ENCODE peak calls at places on chromosomes 4 and X, in eight cellular contexts. T, P, M, V, W, E, R and G are unnamed samples.

GRCh38 chrX:103656623-103657022 is 27.8 kb downstream of the TCEAL1 start:
- DNase-seq in P (no peak), R (peak), T (no peak), W (no peak), M (no peak), E (no peak), V (no peak), G (no peak)

GRCh38 chrX:30312858-30313257 is 3.7 kb upstream of the NR0B1 start:
- DNase-seq in P (no peak), E (no peak), V (no peak), R (peak), T (no peak), W (no peak), M (no peak), G (no peak)

GRCh38 chrX:132218100-132218807 is 993 bp downstream of the RAP2C start:
- DNase-seq in T (peak), W (peak), P (peak), M (peak), V (peak), E (peak), R (peak), G (no peak)

GRCh38 chr4:190017357-190018200 is 9.5 kb downstream of the FRG2 start:
- DNase-seq in V (no peak), P (no peak), M (no peak), T (no peak), W (peak), E (no peak), R (no peak), G (no peak)

GRCh38 chr4:146342600-146343192 is 128.4 kb downstream of the REELD1 start:
- DNase-seq in V (no peak), W (peak), E (peak), M (no peak), T (no peak), P (peak), R (peak), G (no peak)

GRCh38 chrX:650801-651200 is 20.2 kb downstream of the SHOX start:
- DNase-seq in R (no peak), M (no peak), P (no peak), E (no peak), V (no peak), T (no peak), W (no peak), G (no peak)

GRCh38 chrX:101230636-101231035 is 11.1 kb downstream of the DRP2 start:
- DNase-seq in R (peak), T (no peak), E (no peak), V (no peak), W (no peak), P (no peak), M (no peak), G (no peak)

GRCh38 chrX:153829549-153829798 is 870 bp downstream of the PDZD4 start:
- DNase-seq in T (no peak), M (no peak), V (no peak), P (no peak), E (no peak), R (no peak), W (peak), G (no peak)

GRCh38 chrX:134244043-134244442 is 7.1 kb downstream of the CCDC160 start:
- DNase-seq in E (no peak), P (no peak), R (no peak), T (no peak), M (no peak), V (no peak), W (peak), G (no peak)

GRCh38 chrX:119488749-119489148 is 20.5 kb downstream of the SLC25A5 start:
- DNase-seq in P (peak), V (no peak), T (no peak), W (peak), E (peak), M (no peak), R (peak), G (no peak)

GRCh38 chrX:115311666-115312065 is 22.2 kb downstream of the LUZP4 start:
- DNase-seq in R (no peak), M (peak), V (no peak), T (no peak), P (no peak), W (peak), E (no peak), G (no peak)

GRCh38 chr4:122516376-122516775 is 59.9 kb upstream of the IL2 start:
- DNase-seq in M (no peak), W (no peak), R (no peak), E (no peak), V (no peak), T (no peak), P (no peak), G (no peak)

GRCh38 chrX:68895339-68896250 is 66.8 kb downstream of the EFNB1 start:
- DNase-seq in R (peak), P (no peak), W (peak), V (no peak), T (peak), M (no peak), E (no peak), G (no peak)

GRCh38 chr4:24613474-24613873 is 29.1 kb upstream of the DHX15 start:
- DNase-seq in W (no peak), E (no peak), M (no peak), V (no peak), R (no peak), P (no peak), T (no peak), G (no peak)

GRCh38 chrX:78506248-78506647 is 152.9 kb downstream of the RTL3 start:
- DNase-seq in R (no peak), P (no peak), T (no peak), V (no peak), W (no peak), M (no peak), E (no peak), G (no peak)